ENCODE peak calls at places on chromosome 18, in nine cellular contexts. R is head of caudate nucleus; D is CD8-positive, alpha-beta memory T cell; W is RWPE1; A is fibroblast of lung; B is Calu3; U is aorta; F is prostate gland; V is NCI-H748 treated with DMSO at 0.1 percent for 48 hours. T is an unnamed sample.

GRCh38 chr18:3451989-3452749 is 2.2 kb downstream of the TGIF1 start:
- DNase-seq in R (peak), D (peak), W (no peak), A (peak), B (peak), U (peak), F (peak), V (no peak), T (peak)

GRCh38 chr18:12420831-12421421 is 13.2 kb downstream of the PRELID3A start:
- DNase-seq in R (peak), D (no peak), W (no peak), A (no peak), B (no peak), U (no peak), F (no peak), V (no peak), T (no peak)

GRCh38 chr18:11029021-11029420 is 120.3 kb downstream of the PIEZO2 start:
- DNase-seq in R (no peak), D (no peak), W (no peak), A (no peak), B (no peak), U (no peak), F (no peak), V (no peak), T (no peak)

GRCh38 chr18:42635378-42636048 is 480.0 kb downstream of the RIT2 start:
- DNase-seq in R (no peak), D (no peak), W (no peak), A (no peak), B (no peak), U (no peak), F (no peak), V (no peak), T (no peak)

GRCh38 chr18:60880184-60880583 is 453.0 kb upstream of the CDH20 start:
- DNase-seq in R (no peak), D (no peak), W (no peak), A (no peak), B (no peak), U (no peak), F (no peak), V (no peak), T (no peak)

GRCh38 chr18:48902856-48903601 is 47.7 kb downstream of the SMAD7 start:
- DNase-seq in R (no peak), D (no peak), W (no peak), A (peak), B (no peak), U (peak), F (no peak), V (no peak), T (no peak)

GRCh38 chr18:75757951-75758350 is 330.4 kb upstream of the SMIM21 start:
- DNase-seq in R (no peak), D (no peak), W (no peak), A (no peak), B (no peak), U (no peak), F (no peak), V (no peak), T (no peak)

GRCh38 chr18:76005632-76006031 is 489.4 kb downstream of the ZNF516 start:
- DNase-seq in R (no peak), D (no peak), W (no peak), A (no peak), B (no peak), U (no peak), F (no peak), V (peak), T (no peak)

GRCh38 chr18:45060102-45060501 is 379.4 kb downstream of the SETBP1 start:
- DNase-seq in R (no peak), D (no peak), W (no peak), A (no peak), B (no peak), U (no peak), F (no peak), V (no peak), T (no peak)

GRCh38 chr18:23627325-23627724 is 35.4 kb downstream of the ANKRD29 start:
- DNase-seq in R (no peak), D (no peak), W (peak), A (peak), B (peak), U (no peak), F (peak), V (no peak), T (no peak)

GRCh38 chr18:28127763-28128737 is 48.9 kb downstream of the CDH2 start:
- DNase-seq in R (no peak), D (no peak), W (no peak), A (peak), B (no peak), U (no peak), F (no peak), V (no peak), T (no peak)

GRCh38 chr18:46386788-46387187 is 270.2 kb downstream of the LOXHD1 start:
- DNase-seq in R (no peak), D (no peak), W (no peak), A (peak), B (no peak), U (peak), F (peak), V (no peak), T (no peak)